ENCODE peak calls at places on chromosomes 2 and 18, in ten cellular contexts. C, U, Q, S, K, J, Z, V, G and F are unnamed samples.

GRCh38 chr18:55877321-55877720 is 289.3 kb upstream of the TCF4 start:
- DNase-seq in S (no peak), C (no peak), U (no peak), J (no peak), K (no peak), Q (no peak), Z (no peak), V (no peak), G (no peak), F (no peak)

GRCh38 chr2:43818761-43819160 is 19.9 kb downstream of the ABCG5 start:
- DNase-seq in Z (no peak), K (no peak), U (peak), J (no peak), V (peak), Q (peak), G (no peak), C (no peak), S (peak), F (peak)

GRCh38 chr2:59276033-59276432 is 1034.9 kb upstream of the FANCL start:
- DNase-seq in V (no peak), K (no peak), U (peak), J (no peak), Z (peak), Q (no peak), C (no peak), S (no peak), G (no peak), F (no peak)

GRCh38 chr18:10851824-10852225 is 297.5 kb downstream of the PIEZO2 start:
- DNase-seq in S (peak), Z (no peak), C (no peak), V (peak), Q (peak), U (no peak), J (peak), G (no peak), K (peak), F (peak)

GRCh38 chr2:68411397-68412126 is 46.5 kb downstream of the PLEK start:
- DNase-seq in S (no peak), J (no peak), C (no peak), Q (no peak), K (no peak), G (no peak), U (no peak), Z (no peak), V (peak), F (no peak)

GRCh38 chr2:138421315-138421970 is 80.1 kb upstream of the SPOPL start:
- DNase-seq in Z (no peak), K (no peak), C (no peak), G (no peak), J (no peak), S (peak), V (no peak), Q (peak), U (no peak), F (peak)

GRCh38 chr2:207676827-207677354 is 34.5 kb upstream of the CCNYL1 start:
- DNase-seq in C (no peak), S (peak), U (no peak), Q (peak), Z (no peak), G (no peak), V (no peak), K (peak), J (peak), F (peak)

GRCh38 chr2:230864605-230865323 is at the start of gene ITM2C:
- DNase-seq in U (peak), C (peak), J (peak), V (peak), S (peak), Z (peak), K (peak), G (peak), Q (peak), F (peak)

GRCh38 chr2:45681675-45682074 is 30.2 kb downstream of the PRKCE start:
- DNase-seq in K (peak), Z (no peak), V (peak), S (peak), G (no peak), U (peak), Q (peak), J (no peak), C (no peak), F (peak)

GRCh38 chr2:96554293-96555145 is 18.0 kb downstream of the ARID5A start:
- DNase-seq in S (peak), K (peak), Z (peak), G (peak), Q (peak), U (peak), C (peak), J (no peak), V (peak), F (peak)

GRCh38 chr2:15116830-15117229 is 444.3 kb downstream of the NBAS start:
- DNase-seq in U (no peak), S (no peak), Z (no peak), V (peak), J (no peak), G (no peak), Q (no peak), C (no peak), K (no peak), F (no peak)

GRCh38 chr2:201779996-201780673 is 598 bp downstream of the ALS2 start:
- DNase-seq in Q (peak), G (no peak), Z (no peak), J (no peak), K (peak), S (peak), V (no peak), U (no peak), C (no peak), F (no peak)

GRCh38 chr2:208253518-208254117 is 1.3 kb downstream of the IDH1 start:
- DNase-seq in Q (no peak), K (no peak), C (no peak), G (no peak), V (no peak), S (no peak), U (no peak), J (no peak), Z (no peak), F (no peak)

GRCh38 chr2:105969552-105969951 is 224.5 kb downstream of the UXS1 start:
- DNase-seq in Z (peak), Q (peak), K (no peak), U (peak), V (peak), C (no peak), S (peak), J (no peak), G (no peak), F (peak)

GRCh38 chr18:14921547-14921946 is 173.6 kb downstream of the ANKRD30B start:
- DNase-seq in K (no peak), J (no peak), C (no peak), Z (no peak), U (no peak), G (no peak), S (no peak), Q (no peak), V (no peak), F (no peak)

GRCh38 chr2:180761224-180761623 is 219.2 kb upstream of the UBE2E3 start:
- DNase-seq in C (no peak), S (peak), V (no peak), Z (no peak), K (no peak), J (no peak), G (no peak), U (peak), Q (peak), F (peak)

GRCh38 chr18:47100214-47100831 is 50.0 kb downstream of the HDHD2 start:
- DNase-seq in Q (peak), J (peak), K (peak), C (peak), U (peak), G (peak), S (peak), V (peak), Z (peak), F (peak)

GRCh38 chr2:9142551-9143263 is 63.9 kb upstream of the ASAP2 start:
- DNase-seq in G (peak), Z (peak), Q (peak), J (peak), V (peak), K (peak), U (peak), S (peak), C (peak), F (peak)

GRCh38 chr2:218607436-218608115 is at the start of gene PLCD4:
- DNase-seq in U (peak), S (peak), K (no peak), J (peak), G (no peak), C (no peak), Z (peak), V (no peak), Q (peak), F (peak)

GRCh38 chr2:127506502-127506901 is 19.8 kb downstream of the IWS1 start:
- DNase-seq in S (no peak), Z (no peak), Q (peak), U (no peak), V (no peak), C (no peak), K (no peak), G (no peak), J (no peak), F (no peak)

GRCh38 chr2:164039270-164039669 is 303.5 kb upstream of the FIGN start:
- DNase-seq in Z (no peak), S (no peak), J (no peak), C (no peak), Q (no peak), K (no peak), V (no peak), G (no peak), U (no peak), F (no peak)

GRCh38 chr2:181586569-181587076 is 70.3 kb downstream of the CERKL start:
- DNase-seq in C (no peak), Z (no peak), V (no peak), K (peak), G (no peak), J (no peak), S (no peak), U (peak), Q (no peak), F (no peak)

GRCh38 chr2:146321175-146321574 is 1523.7 kb upstream of the ACVR2A start:
- DNase-seq in C (no peak), S (peak), Z (no peak), K (no peak), G (no peak), Q (peak), J (no peak), U (no peak), V (no peak), F (peak)

GRCh38 chr2:106537711-106538275 is 50.6 kb downstream of the CD8B2 start:
- DNase-seq in Z (no peak), Q (no peak), C (no peak), K (no peak), V (no peak), G (no peak), J (no peak), U (no peak), S (no peak), F (no peak)

GRCh38 chr2:237943395-237944094 is 23.3 kb upstream of the UBE2F start:
- DNase-seq in G (no peak), V (no peak), J (no peak), U (no peak), S (no peak), Q (no peak), C (peak), K (no peak), Z (no peak), F (no peak)

GRCh38 chr2:188364033-188364432 is 72.4 kb downstream of the GULP1 start:
- DNase-seq in K (no peak), S (no peak), J (no peak), Z (no peak), Q (no peak), G (no peak), C (no peak), U (no peak), V (no peak), F (no peak)

GRCh38 chr2:26144953-26145680 is 27.8 kb upstream of the GAREM2 start:
- DNase-seq in U (peak), C (peak), J (peak), S (peak), G (peak), V (peak), K (peak), Q (peak), Z (peak), F (peak)

GRCh38 chr18:69400253-69400975 is at the start of gene DOK6:
- DNase-seq in U (no peak), Q (peak), G (no peak), K (peak), J (peak), V (no peak), C (peak), Z (peak), S (peak), F (peak)

GRCh38 chr2:112482309-112483046 is 522 bp downstream of the TTL start:
- DNase-seq in S (peak), K (peak), Q (peak), V (peak), Z (peak), C (no peak), G (peak), U (peak), J (no peak), F (peak)

GRCh38 chr2:42101641-42102605 is 54.1 kb downstream of the PKDCC start:
- DNase-seq in U (peak), G (peak), Z (no peak), V (no peak), J (no peak), C (no peak), S (peak), K (peak), Q (peak), F (peak)